ENCODE peak calls at places on chromosomes 5 and 9, in five cellular contexts. G is right lobe of liver, S is adrenal gland, Y is pancreas, Q is K562. C is an unnamed sample.

GRCh38 chr5:176792584-176793342 is 17.6 kb upstream of the UNC5A start:
- DNase-seq in G (no peak), S (no peak), Q (no peak), Y (no peak), C (no peak)

GRCh38 chr9:87793292-87793691 is 67.4 kb downstream of the CTSL start:
- DNase-seq in G (no peak), Y (no peak), S (peak; percentile 38), Q (peak; percentile 37), C (no peak)

GRCh38 chr5:40991981-40992559 is 79.1 kb downstream of the MROH2B start:
- DNase-seq in G (no peak), S (no peak), Q (no peak), Y (no peak), C (peak; percentile 57)

GRCh38 chr5:135393691-135394090 is 5.3 kb downstream of the MACROH2A1 start:
- DNase-seq in G (no peak), Q (no peak), Y (no peak), S (no peak), C (no peak)

GRCh38 chr5:180085837-180086236 is 14.3 kb upstream of the RNF130 start:
- DNase-seq in S (no peak), G (no peak), Q (no peak), Y (no peak), C (no peak)

GRCh38 chr5:19874811-19875210 is 113.2 kb downstream of the CDH18 start:
- DNase-seq in G (no peak), Y (no peak), S (no peak), Q (no peak), C (no peak)

GRCh38 chr5:143445726-143446125 is 42.2 kb upstream of the NR3C1 start:
- DNase-seq in Q (no peak), S (no peak), G (no peak), Y (no peak), C (no peak)

GRCh38 chr9:119005162-119005561 is 364.1 kb downstream of the BRINP1 start:
- DNase-seq in G (no peak), S (no peak), Q (no peak), Y (no peak), C (no peak)

GRCh38 chr5:16679863-16680262 is 63.1 kb upstream of the RETREG1 start:
- DNase-seq in Q (no peak), S (no peak), Y (no peak), G (no peak), C (no peak)

GRCh38 chr9:126366366-126367011 is 39.9 kb downstream of the MVB12B start:
- DNase-seq in Y (no peak), Q (no peak), G (no peak), S (no peak), C (no peak)

GRCh38 chr5:142320427-142320732 is 4.4 kb downstream of the SPRY4 start:
- DNase-seq in Q (no peak), G (no peak), Y (no peak), S (no peak), C (peak; percentile 87)

GRCh38 chr5:150246835-150247234 is 42.7 kb downstream of the CAMK2A start:
- DNase-seq in S (no peak), G (no peak), Y (no peak), Q (peak; percentile 29), C (no peak)
- H3K27ac ChIP-seq in S (no peak overlapping the region), G (no peak overlapping the region), Y (no peak overlapping the region), Q (no peak overlapping the region), C (no peak overlapping the region)

GRCh38 chr5:181205402-181205734 is 372 bp upstream of the TRIM7 start:
- DNase-seq in Y (no peak), G (no peak), S (no peak), Q (no peak), C (no peak)

GRCh38 chr5:181207214-181207959 is 2.4 kb upstream of the TRIM7 start:
- DNase-seq in S (peak; percentile 66), G (no peak), Q (no peak), Y (peak; percentile 87), C (peak; percentile 71)

GRCh38 chr5:181205735-181206401 is 872 bp upstream of the TRIM7 start:
- DNase-seq in Y (no peak), G (no peak), Q (no peak), S (no peak), C (no peak)

GRCh38 chr5:181204561-181205401 is at the start of gene TRIM7:
- DNase-seq in S (peak; percentile 50), G (no peak), Q (peak; percentile 64), Y (peak; percentile 72), C (peak; percentile 37)

GRCh38 chr5:181207960-181208253 is 2.9 kb upstream of the TRIM7 start:
- DNase-seq in S (no peak), Q (no peak), Y (no peak), G (no peak), C (no peak)
- H3K4me3 ChIP-seq in S (no peak overlapping the region), Q (peak overlapping the region; percentile 1), Y (no peak overlapping the region), G (no peak overlapping the region), C (no peak overlapping the region)

GRCh38 chr5:154816891-154817492 is 33.4 kb downstream of the FAXDC2 start:
- DNase-seq in G (no peak), Q (no peak), Y (no peak), S (no peak), C (no peak)
- H3K36me3 ChIP-seq in G (no peaks in the 10 kb centered on the region), Q (peaks cover 96% of the 10 kb centered on the region), Y (no peaks in the 10 kb centered on the region), S (peaks cover 92% of the 10 kb centered on the region), C (peaks cover 15% of the 10 kb centered on the region)

GRCh38 chr9:79621916-79622575 is 50.3 kb downstream of the TLE4 start:
- DNase-seq in Y (no peak), Q (no peak), S (no peak), G (no peak), C (no peak)

GRCh38 chr9:79629721-79630120 is 58.0 kb downstream of the TLE4 start:
- DNase-seq in Q (no peak), S (no peak), Y (no peak), G (no peak), C (no peak)

GRCh38 chr9:79619930-79620329 is 48.2 kb downstream of the TLE4 start:
- DNase-seq in G (no peak), S (no peak), Q (no peak), Y (no peak), C (no peak)

DNA sequence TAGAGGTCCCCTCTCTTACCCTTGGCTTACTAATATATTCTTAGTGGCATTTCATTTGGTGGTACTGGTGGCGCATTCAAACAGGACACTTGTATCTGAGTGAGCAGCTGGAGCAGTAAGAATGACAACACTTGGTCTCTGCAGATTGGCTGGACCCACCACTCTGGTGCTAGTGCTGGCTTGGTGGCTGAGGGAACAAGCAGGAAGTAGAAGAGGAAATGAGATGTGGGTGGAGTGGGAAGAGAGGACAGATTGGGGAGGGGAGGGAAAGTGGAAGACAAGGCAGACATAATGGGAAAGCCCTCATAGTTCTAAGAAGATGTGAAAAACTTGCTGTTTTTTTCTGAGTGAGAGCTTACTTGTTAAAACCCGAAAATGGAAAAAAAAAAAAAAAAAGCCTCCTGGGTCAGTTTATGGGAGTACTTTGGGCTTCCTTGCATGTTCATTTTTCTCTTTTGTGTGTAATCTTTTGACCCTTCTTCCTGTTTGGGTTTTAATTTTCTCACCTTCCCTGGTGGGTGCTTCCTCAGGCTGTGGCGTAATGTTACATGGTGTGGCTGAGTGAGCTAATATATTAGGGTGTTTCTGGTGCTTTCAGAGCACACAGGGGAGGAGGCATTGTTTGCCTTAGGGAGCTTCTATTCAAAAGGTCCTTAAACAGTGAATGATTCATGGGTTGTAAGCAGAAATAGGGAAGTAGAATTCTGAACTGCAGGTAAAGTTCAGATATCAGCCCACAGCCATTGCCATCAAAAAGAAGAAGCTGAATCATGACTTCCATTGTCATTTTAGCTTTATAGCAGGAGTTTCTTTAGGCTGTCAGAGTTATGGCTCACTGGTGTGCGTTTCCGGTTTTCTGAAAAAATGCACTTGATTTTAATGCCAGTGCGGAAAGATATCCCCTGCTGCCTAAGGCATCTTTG is 52.3 kb downstream of the TLE4 start:
- DNase-seq in Q (peak; percentile 4), G (no peak), Y (no peak), S (peak; percentile 25), C (peak; percentile 55)
- H3K27ac ChIP-seq in Q (peak overlapping the region; percentile 64), G (no peak overlapping the region), Y (no peak overlapping the region), S (no peak overlapping the region), C (peak overlapping the region; percentile 68)

GRCh38 chr9:88993871-88994819 is 2.9 kb downstream of the S1PR3 start:
- DNase-seq in Q (no peak), Y (no peak), G (no peak), S (peak; percentile 60), C (no peak)

GRCh38 chr9:88994820-88995180 is 3.5 kb downstream of the S1PR3 start:
- DNase-seq in G (no peak), Q (no peak), Y (no peak), S (peak; percentile 67), C (no peak)

GRCh38 chr9:88996046-88997005 is 5.1 kb downstream of the S1PR3 start:
- DNase-seq in Q (no peak), S (no peak), G (no peak), Y (no peak), C (no peak)

GRCh38 chr9:88995205-88995604 is 3.9 kb downstream of the S1PR3 start:
- DNase-seq in Y (no peak), S (no peak), G (no peak), Q (no peak), C (no peak)

DNA sequence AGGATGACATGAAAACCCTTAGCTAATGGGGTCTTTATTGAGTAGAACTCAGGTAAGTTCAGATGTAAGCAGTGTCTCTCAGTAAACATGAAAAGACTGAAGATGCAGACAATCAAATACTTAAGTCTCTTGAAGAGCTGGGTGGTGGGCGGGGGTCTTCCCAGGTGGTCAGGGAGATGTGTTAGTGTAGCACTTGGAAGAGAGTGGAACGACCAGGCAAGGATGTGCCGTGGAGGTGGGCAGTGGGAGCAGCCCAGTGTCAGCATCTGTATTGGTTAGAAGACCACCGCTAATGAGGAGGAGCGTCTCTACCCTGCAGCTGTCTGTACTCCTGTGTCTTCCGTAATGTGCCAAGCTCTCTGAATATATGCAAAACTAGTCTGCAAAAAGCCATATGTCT is 4.4 kb downstream of the S1PR3 start:
- DNase-seq in Q (no peak), G (no peak), Y (no peak), S (no peak), C (no peak)
- H3K4me3 ChIP-seq in Q (no peak overlapping the region), G (no peak overlapping the region), Y (no peak overlapping the region), S (no peak overlapping the region), C (no peak overlapping the region)

DNA sequence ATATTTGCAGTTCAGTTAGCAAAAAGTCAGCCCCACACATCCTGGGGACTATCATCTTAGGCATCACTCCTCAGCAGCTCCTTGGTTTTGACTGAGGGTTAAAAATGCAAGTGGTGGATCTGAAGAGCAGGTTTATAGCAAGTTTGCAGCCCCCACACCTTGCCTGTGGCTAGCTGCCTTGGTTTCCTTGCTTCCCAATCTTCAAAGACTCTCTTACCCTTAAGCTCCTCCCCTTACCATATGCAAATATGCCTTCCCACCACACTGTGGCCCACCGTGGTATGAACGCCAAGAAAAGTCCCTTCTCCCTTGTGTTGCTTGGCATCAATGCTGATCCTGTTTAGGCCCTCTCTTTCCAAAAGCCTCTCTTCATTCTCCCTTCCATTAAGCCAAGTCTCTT is 45.0 kb upstream of the AGXT2 start:
- DNase-seq in G (no peak), S (no peak), Y (no peak), Q (no peak), C (no peak)
- H3K36me3 ChIP-seq in G (no peaks in the 10 kb centered on the region), S (no peaks in the 10 kb centered on the region), Y (no peaks in the 10 kb centered on the region), Q (no peaks in the 10 kb centered on the region), C (no peaks in the 10 kb centered on the region)

GRCh38 chr5:90506221-90506620 is 23.2 kb downstream of the LYSMD3 start:
- DNase-seq in G (no peak), Y (no peak), Q (no peak), S (no peak), C (no peak)
- H3K27ac ChIP-seq in G (no peak overlapping the region), Y (no peak overlapping the region), Q (no peak overlapping the region), S (no peak overlapping the region), C (no peak overlapping the region)

DNA sequence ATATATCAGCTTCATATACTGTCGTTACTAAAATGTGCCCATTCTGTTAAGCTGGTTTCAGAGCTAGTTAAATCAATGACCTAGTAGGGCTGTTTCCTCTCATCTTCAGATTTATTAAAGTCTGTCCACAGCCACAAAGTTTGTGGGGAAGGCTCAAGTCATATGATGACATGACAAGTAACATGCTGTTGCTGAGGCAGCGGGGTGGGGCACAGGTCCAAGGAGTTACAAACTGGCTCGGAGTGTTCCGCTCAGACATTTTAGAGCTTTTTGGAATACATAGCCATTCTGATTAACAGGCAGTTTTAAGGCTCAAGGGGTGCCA is 2.7 kb upstream of the ANP32B start:
- DNase-seq in Y (no peak), G (no peak), Q (no peak), S (no peak), C (no peak)
- H3K4me3 ChIP-seq in Y (no peak overlapping the region), G (no peak overlapping the region), Q (no peak overlapping the region), S (no peak overlapping the region), C (no peak overlapping the region)

C was measured in small intestine.